ENCODE peak calls at places on chromosome 11, in six cellular contexts. L, Y, X, G, R and O are unnamed samples.
A peak's percentile ranks its signal among the peaks of the same experiment; 100 is the strongest.

GRCh38 chr11:59901306-59901705 is 22.7 kb downstream of the OOSP3 start:
- DNase-seq in L (no peak), Y (peak; percentile 12), X (no peak), G (no peak), R (no peak), O (no peak)

GRCh38 chr11:120181446-120181992 is 29.3 kb upstream of the OAF start:
- DNase-seq in L (no peak), Y (peak; percentile 2), X (no peak), G (peak; percentile 4), R (no peak), O (no peak)

GRCh38 chr11:107092667-107093066 is 74.4 kb upstream of the GUCY1A2 start:
- DNase-seq in L (no peak), Y (no peak), X (no peak), G (no peak), R (no peak), O (no peak)

GRCh38 chr11:15672822-15673221 is 558.1 kb downstream of the INSC start:
- DNase-seq in L (no peak), Y (no peak), X (no peak), G (no peak), R (no peak), O (no peak)

GRCh38 chr11:60428517-60428916 is 855 bp upstream of the MS4A5 start:
- DNase-seq in L (no peak), Y (no peak), X (no peak), G (no peak), R (no peak), O (no peak)

GRCh38 chr11:64604458-64605247 is 13.6 kb downstream of the SLC22A12 start:
- DNase-seq in L (no peak), Y (no peak), X (no peak), G (no peak), R (no peak), O (no peak)

GRCh38 chr11:98411777-98412176 is 609.0 kb upstream of the CNTN5 start:
- DNase-seq in L (no peak), Y (no peak), X (no peak), G (no peak), R (no peak), O (no peak)

GRCh38 chr11:43987384-43988039 is 45.1 kb downstream of the C11orf96 start:
- DNase-seq in L (no peak), Y (peak; percentile 49), X (peak; percentile 97), G (peak; percentile 54), R (no peak), O (no peak)

GRCh38 chr11:85961930-85962363 is 106.8 kb downstream of the CCDC83 start:
- DNase-seq in L (no peak), Y (no peak), X (no peak), G (no peak), R (no peak), O (no peak)

GRCh38 chr11:58628446-58628845 is 6.0 kb downstream of the CNTF start:
- DNase-seq in L (no peak), Y (no peak), X (peak; percentile 52), G (peak; percentile 24), R (no peak), O (no peak)

DNA sequence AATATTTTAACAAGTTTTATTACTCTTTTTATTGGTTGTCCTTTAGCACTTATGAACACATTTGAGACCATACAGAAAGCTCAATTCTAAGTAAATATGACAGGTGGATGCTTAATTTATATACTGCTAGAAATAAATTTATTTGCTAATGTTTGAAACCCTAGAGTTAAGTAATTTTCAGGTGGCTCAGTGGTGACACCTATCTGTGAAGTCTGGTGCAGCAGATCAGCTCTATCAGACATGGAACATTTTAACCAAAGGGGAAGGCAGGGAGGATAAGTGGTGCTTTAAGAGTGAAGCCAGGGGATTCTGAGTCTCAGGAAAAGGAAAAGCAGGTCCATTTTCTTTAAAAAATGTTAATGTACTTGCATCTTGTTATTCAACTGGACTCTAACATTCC is 175.8 kb downstream of the DSCAML1 start:
- DNase-seq in L (peak; percentile 3), Y (no peak), X (no peak), G (no peak), R (no peak), O (no peak)
- TF ChIP-seq CTCF in L (peak; percentile 81), Y (peak; percentile 32), X (peak; percentile 37), G (no peak), R (peak; percentile 83), O (peak; percentile 65)

GRCh38 chr11:68345776-68346728 is 33.7 kb downstream of the LRP5 start:
- DNase-seq in L (no peak), Y (no peak), X (peak; percentile 88), G (no peak), R (no peak), O (no peak)
- H3K4me1 ChIP-seq in L (no peaks in the 10 kb centered on the region), Y (peaks cover 34% of the 10 kb centered on the region), X (peaks cover 20% of the 10 kb centered on the region), G (peaks cover 13% of the 10 kb centered on the region), R (peaks cover 59% of the 10 kb centered on the region), O (no peaks in the 10 kb centered on the region)

GRCh38 chr11:127000991-127001390 is 421 bp upstream of the KIRREL3 start:
- DNase-seq in L (no peak), Y (no peak), X (no peak), G (no peak), R (no peak), O (no peak)

GRCh38 chr11:127000291-127000968 is at the start of gene KIRREL3:
- DNase-seq in L (no peak), Y (peak; percentile 20), X (no peak), G (no peak), R (no peak), O (no peak)

GRCh38 chr11:126997641-126998040 is 2.9 kb downstream of the KIRREL3 start:
- DNase-seq in L (no peak), Y (no peak), X (no peak), G (no peak), R (no peak), O (no peak)

GRCh38 chr11:126997196-126997595 is 3.4 kb downstream of the KIRREL3 start:
- DNase-seq in L (no peak), Y (no peak), X (no peak), G (no peak), R (no peak), O (no peak)

GRCh38 chr11:126999366-126999765 is 1.2 kb downstream of the KIRREL3 start:
- DNase-seq in L (no peak), Y (no peak), X (no peak), G (no peak), R (no peak), O (no peak)
- H3K4me3 ChIP-seq in L (no peak overlapping the region), Y (no peak overlapping the region), X (no peak overlapping the region), G (no peak overlapping the region), R (no peak overlapping the region), O (no peak overlapping the region)

DNA sequence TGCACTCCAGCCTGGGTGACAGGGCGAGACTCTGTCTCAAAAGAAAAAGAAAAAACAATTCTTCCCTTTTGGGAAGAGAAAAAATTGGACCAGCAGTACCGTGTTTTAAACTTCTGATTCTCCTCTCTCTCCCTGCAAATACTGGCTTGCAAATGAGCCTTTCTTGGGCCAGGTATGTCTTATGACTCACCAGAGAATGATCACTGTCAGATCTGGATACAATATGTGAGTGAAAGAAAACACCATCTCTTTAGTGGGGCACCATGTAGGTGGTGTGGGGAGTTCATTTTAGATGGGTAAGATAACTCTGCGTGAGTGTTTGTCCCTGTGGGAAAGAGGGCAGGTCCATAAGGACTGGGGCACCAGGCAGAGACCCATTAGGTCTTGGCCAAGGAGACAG is 2.4 kb upstream of the SCGB2A2 start:
- DNase-seq in L (no peak), Y (no peak), X (no peak), G (no peak), R (no peak), O (no peak)
- TF ChIP-seq CTCF in L (no peak), Y (no peak), X (no peak), G (no peak), R (no peak), O (no peak)

GRCh38 chr11:71370895-71371673 is 77.1 kb downstream of the DHCR7 start:
- DNase-seq in L (peak; percentile 67), Y (no peak), X (no peak), G (no peak), R (no peak), O (no peak)
- H3K4me1 ChIP-seq in L (peaks cover 63% of the 10 kb centered on the region), Y (no peaks in the 10 kb centered on the region), X (no peaks in the 10 kb centered on the region), G (no peaks in the 10 kb centered on the region), R (no peaks in the 10 kb centered on the region), O (peaks cover 13% of the 10 kb centered on the region)